ENCODE peak calls at places on chromosomes 6 and 20, in four cellular contexts. S is K562, T is H1, B is SK-N-SH. G is an unnamed sample.

GRCh38 chr6:43833223-43833995 is 63.4 kb downstream of the VEGFA start:
- DNase-seq in S (no peak), T (no peak), B (peak), G (no peak)

GRCh38 chr20:63364801-63365585 is 3.8 kb upstream of the CHRNA4 start:
- DNase-seq in S (no peak), T (no peak), B (no peak), G (no peak)

GRCh38 chr20:45470262-45470931 is 844 bp downstream of the WFDC2 start:
- DNase-seq in S (no peak), T (peak), B (peak), G (peak)

GRCh38 chr6:26216015-26216885 is 129.0 kb downstream of the HFE start:
- DNase-seq in S (peak), T (no peak), B (peak), G (no peak)

GRCh38 chr20:59736366-59736765 is 132.0 kb downstream of the PHACTR3 start:
- DNase-seq in S (no peak), T (no peak), B (no peak), G (no peak)

GRCh38 chr20:49045440-49046086 is 549 bp upstream of the CSE1L start:
- DNase-seq in S (no peak), T (no peak), B (peak), G (peak)

GRCh38 chr20:12925214-12925755 is 83.5 kb upstream of the SPTLC3 start:
- DNase-seq in S (peak), T (peak), B (peak), G (peak)

GRCh38 chr20:49167811-49168507 is 20.2 kb downstream of the STAU1 start:
- DNase-seq in S (no peak), T (no peak), B (no peak), G (no peak)

GRCh38 chr6:40889137-40889832 is 149.7 kb downstream of the UNC5CL start:
- DNase-seq in S (no peak), T (no peak), B (no peak), G (no peak)

GRCh38 chr6:1049900-1050299 is 262.0 kb upstream of the FOXQ1 start:
- DNase-seq in S (no peak), T (no peak), B (no peak), G (no peak)

GRCh38 chr6:13453771-13454251 is 33.6 kb downstream of the GFOD1 start:
- DNase-seq in S (no peak), T (no peak), B (no peak), G (no peak)

GRCh38 chr6:90403489-90404381 is 107.1 kb upstream of the BACH2 start:
- DNase-seq in S (peak), T (peak), B (peak), G (no peak)

GRCh38 chr20:51385941-51386530 is 156.5 kb downstream of the NFATC2 start:
- DNase-seq in S (peak), T (no peak), B (peak), G (peak)

GRCh38 chr20:18428490-18429173 is 38.2 kb downstream of the DZANK1 start:
- DNase-seq in S (no peak), T (no peak), B (no peak), G (no peak)
- TF ChIP-seq TEAD4 in S (no peak), T (no peak), B (no peak), G (no peak)

DNA sequence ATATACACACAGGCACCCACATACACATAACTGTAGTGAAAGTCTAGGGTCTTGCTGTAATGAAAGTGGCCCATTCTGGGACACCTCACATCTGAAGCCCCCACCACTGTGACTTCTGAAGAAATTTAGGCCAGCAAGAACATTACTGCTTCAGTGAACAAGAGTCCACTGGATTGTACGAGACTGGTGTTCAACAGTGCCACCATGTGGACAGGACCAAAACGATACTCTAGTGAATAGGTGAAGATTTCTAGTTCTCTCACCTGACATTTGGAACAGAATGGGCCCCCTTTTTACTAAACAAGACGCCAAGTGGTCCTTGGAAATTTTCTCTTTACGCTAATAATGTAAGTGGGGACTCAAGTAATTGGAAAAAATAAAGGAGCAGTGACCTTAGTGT is 156.9 kb downstream of the MAFB start:
- DNase-seq in S (peak), T (peak), B (no peak), G (peak)
- TF ChIP-seq TEAD4 in S (no peak), T (no peak), B (no peak), G (no peak)

GRCh38 chr6:92479821-92480220 is 939.5 kb downstream of the EPHA7 start:
- DNase-seq in S (no peak), T (no peak), B (no peak), G (no peak)
- TF ChIP-seq TEAD4 in S (no peak), T (no peak), B (no peak), G (no peak)

DNA sequence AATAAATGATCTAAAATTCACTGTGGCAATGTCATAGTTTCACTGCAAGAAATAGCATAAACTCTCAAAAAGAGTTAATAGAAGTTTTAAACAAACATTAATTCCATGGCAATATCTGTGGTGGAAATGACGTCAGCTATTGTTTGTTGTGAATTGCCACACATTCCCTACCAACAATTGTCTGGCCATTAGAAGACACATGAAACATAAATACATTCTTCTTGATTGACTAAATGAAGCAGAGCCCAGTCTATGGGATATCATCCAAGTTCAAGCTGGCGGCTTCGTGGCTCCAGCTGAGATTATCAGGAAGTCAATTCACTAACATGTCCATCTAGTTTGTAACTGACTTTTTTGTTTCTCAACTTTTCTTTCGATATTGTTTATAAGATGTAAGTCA is 369.0 kb downstream of the ARHGAP18 start:
- DNase-seq in S (no peak), T (no peak), B (no peak), G (no peak)
- TF ChIP-seq TEAD4 in S (no peak), T (no peak), B (no peak), G (no peak)

DNA sequence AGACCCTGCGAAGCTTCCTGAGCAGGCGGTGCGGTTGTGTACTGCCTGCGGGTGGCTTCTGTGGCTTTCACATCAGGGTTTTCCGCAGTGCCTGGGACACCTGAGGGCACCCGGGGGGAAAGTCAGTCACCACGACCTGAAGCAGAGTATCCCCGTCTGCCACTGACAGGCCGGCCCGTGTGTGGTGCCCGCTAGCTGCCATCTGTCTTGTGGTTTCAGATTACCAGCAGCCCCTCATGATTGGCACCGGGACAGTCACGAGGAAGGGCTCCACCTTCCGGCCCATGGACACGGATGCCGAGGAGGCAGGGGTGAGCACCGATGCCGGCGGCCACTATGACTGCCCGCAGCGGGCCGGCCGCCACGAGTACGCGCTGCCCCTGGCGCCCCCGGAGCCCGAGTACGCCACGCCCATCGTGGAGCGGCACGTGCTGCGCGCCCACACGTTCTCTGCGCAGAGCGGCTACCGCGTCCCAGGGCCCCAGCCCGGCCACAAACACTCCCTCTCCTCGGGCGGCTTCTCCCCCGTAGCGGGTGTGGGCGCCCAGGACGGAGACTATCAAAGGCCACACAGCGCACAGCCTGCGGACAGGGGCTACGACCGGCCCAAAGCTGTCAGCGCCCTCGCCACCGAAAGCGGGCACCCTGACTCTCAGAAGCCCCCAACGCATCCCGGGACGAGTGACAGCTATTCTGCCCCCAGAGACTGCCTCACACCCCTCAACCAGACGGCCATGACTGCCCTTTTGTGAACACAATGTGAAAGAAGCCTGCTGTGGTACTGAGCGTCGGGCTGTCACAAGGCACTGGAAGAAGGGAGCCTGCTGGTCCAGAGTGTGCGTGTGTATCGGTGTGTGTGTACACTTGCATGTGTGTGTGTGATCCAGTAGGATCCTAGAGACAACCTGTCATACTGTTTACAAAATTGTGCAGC is 54.4 kb downstream of the GOPC start:
- DNase-seq in S (no peak), T (no peak), B (peak), G (peak)
- TF ChIP-seq TEAD4 in S (no peak), T (peak), B (peak), G (no peak)

GRCh38 chr20:409697-410559 is 1.8 kb downstream of the RBCK1 start:
- DNase-seq in S (no peak), T (no peak), B (no peak), G (no peak)
- TF ChIP-seq TEAD4 in S (no peak), T (no peak), B (no peak), G (no peak)

DNA sequence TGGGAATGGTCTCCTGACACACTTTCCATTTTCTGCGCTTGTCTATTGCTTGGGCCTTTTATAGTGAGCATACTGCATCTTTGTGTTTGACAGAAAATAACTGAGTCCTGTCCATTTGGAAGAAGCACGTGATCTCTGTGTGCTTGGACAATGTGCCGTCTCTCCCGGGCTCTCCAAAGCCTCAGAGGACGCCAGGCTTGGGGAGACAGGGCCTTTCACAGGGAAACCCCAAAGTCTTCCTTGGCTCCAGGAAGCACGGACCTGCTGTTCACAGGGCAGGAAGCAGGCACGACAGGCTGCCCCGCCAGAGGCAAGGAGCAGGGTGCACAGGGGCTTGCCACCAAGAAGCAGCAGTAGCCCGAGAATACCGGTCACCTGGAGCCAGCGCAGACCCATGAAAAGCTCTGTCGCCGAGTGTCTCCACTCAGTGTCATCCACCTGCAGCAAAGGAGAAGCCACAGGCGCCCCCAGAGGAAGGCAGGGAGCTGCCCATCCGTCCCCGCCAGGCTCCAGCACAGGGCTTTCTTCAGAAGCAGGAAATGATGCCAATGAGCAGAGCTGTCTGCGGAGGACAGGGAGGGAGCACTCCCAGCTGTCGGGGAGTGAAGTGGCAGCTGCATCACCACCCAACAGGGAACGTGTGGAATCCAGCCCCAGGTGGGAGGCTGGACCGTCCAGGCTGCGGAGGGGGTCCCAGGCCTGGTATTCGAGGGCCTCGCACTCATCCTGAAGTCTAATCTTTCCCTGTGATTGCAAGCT is 135.1 kb downstream of the AGPAT4 start:
- DNase-seq in S (no peak), T (no peak), B (no peak), G (no peak)
- TF ChIP-seq TEAD4 in S (no peak), T (no peak), B (no peak), G (no peak)

GRCh38 chr20:54345301-54345724 is 130.1 kb upstream of the DOK5 start:
- DNase-seq in S (no peak), T (no peak), B (no peak), G (no peak)
- TF ChIP-seq TEAD4 in S (no peak), T (no peak), B (peak), G (no peak)

DNA sequence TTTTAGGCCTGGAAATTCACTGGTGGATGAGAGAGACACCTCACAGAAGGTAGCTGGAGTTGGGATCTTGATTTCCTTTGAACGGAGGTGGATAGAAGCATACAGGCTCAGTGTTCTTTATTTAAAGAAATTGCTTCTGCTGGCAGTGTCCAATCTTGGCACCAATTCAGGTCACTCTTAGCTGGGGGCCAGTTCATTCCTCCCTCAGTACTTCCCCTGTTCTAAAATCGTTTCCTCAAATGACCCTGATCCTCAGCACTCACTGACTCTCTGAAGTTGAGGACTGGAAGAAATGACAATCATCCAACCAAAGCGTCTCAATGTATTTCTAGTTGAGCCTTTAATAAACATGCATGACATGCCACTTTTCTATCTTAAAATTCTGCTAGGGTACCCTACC is 472.5 kb upstream of the BTBD3 start:
- DNase-seq in S (no peak), T (no peak), B (no peak), G (no peak)
- TF ChIP-seq TEAD4 in S (no peak), T (no peak), B (no peak), G (no peak)

G was measured in WTC11.